ENCODE peak calls at places on chromosomes 2 and 18, in eight cellular contexts. One of them, this sample, is unnamed.

GRCh38 chr2:69559696-69560482 is 83.7 kb downstream of the AAK1 start:
- DNase-seq in uterus: no peak
- DNase-seq in right lobe of liver: no peak
- DNase-seq in GM23338: peak
- DNase-seq in GM23248: peak
- DNase-seq in tibial nerve: no peak
- DNase-seq in body of pancreas: peak
- DNase-seq in Panc1: peak
- DNase-seq in this sample: no peak

GRCh38 chr2:42792583-42793313 is at the start of gene HAAO:
- DNase-seq in uterus: peak
- DNase-seq in right lobe of liver: peak
- DNase-seq in GM23338: peak
- DNase-seq in GM23248: peak
- DNase-seq in tibial nerve: no peak
- DNase-seq in body of pancreas: peak
- DNase-seq in Panc1: no peak
- DNase-seq in this sample: no peak

GRCh38 chr2:26647981-26648380 is 6.8 kb upstream of the CIB4 start:
- DNase-seq in uterus: no peak
- DNase-seq in right lobe of liver: no peak
- DNase-seq in GM23338: no peak
- DNase-seq in GM23248: no peak
- DNase-seq in tibial nerve: no peak
- DNase-seq in body of pancreas: no peak
- DNase-seq in Panc1: no peak
- DNase-seq in this sample: no peak

GRCh38 chr2:216989335-216990129 is 129.7 kb upstream of the TNP1 start:
- DNase-seq in uterus: no peak
- DNase-seq in right lobe of liver: no peak
- DNase-seq in GM23338: no peak
- DNase-seq in GM23248: peak
- DNase-seq in tibial nerve: no peak
- DNase-seq in body of pancreas: no peak
- DNase-seq in Panc1: no peak
- DNase-seq in this sample: no peak

GRCh38 chr2:28359222-28360065 is 33.2 kb upstream of the FOSL2 start:
- DNase-seq in uterus: no peak
- DNase-seq in right lobe of liver: no peak
- DNase-seq in GM23338: no peak
- DNase-seq in GM23248: no peak
- DNase-seq in tibial nerve: no peak
- DNase-seq in body of pancreas: peak
- DNase-seq in Panc1: peak
- DNase-seq in this sample: peak

GRCh38 chr2:149989447-149990063 is 402.0 kb upstream of the MMADHC start:
- DNase-seq in uterus: no peak
- DNase-seq in right lobe of liver: peak
- DNase-seq in GM23338: no peak
- DNase-seq in GM23248: peak
- DNase-seq in tibial nerve: no peak
- DNase-seq in body of pancreas: peak
- DNase-seq in Panc1: peak
- DNase-seq in this sample: no peak

GRCh38 chr18:37218022-37218590 is 347.5 kb downstream of the CELF4 start:
- DNase-seq in uterus: no peak
- DNase-seq in right lobe of liver: no peak
- DNase-seq in GM23338: peak
- DNase-seq in GM23248: no peak
- DNase-seq in tibial nerve: no peak
- DNase-seq in body of pancreas: no peak
- DNase-seq in Panc1: no peak
- DNase-seq in this sample: no peak

GRCh38 chr2:141201161-141201560 is 929.7 kb downstream of the LRP1B start:
- DNase-seq in uterus: no peak
- DNase-seq in right lobe of liver: no peak
- DNase-seq in GM23338: no peak
- DNase-seq in GM23248: no peak
- DNase-seq in tibial nerve: no peak
- DNase-seq in body of pancreas: no peak
- DNase-seq in Panc1: no peak
- DNase-seq in this sample: no peak

GRCh38 chr2:2871480-2872308 is 505.9 kb downstream of the EIPR1 start:
- DNase-seq in uterus: no peak
- DNase-seq in right lobe of liver: peak
- DNase-seq in GM23338: no peak
- DNase-seq in GM23248: no peak
- DNase-seq in tibial nerve: no peak
- DNase-seq in body of pancreas: no peak
- DNase-seq in Panc1: no peak
- DNase-seq in this sample: no peak

GRCh38 chr18:58205087-58205779 is 161.2 kb downstream of the NEDD4L start:
- DNase-seq in uterus: peak
- DNase-seq in right lobe of liver: no peak
- DNase-seq in GM23338: no peak
- DNase-seq in GM23248: peak
- DNase-seq in tibial nerve: no peak
- DNase-seq in body of pancreas: peak
- DNase-seq in Panc1: no peak
- DNase-seq in this sample: no peak

GRCh38 chr2:144801766-144802165 is 281.8 kb upstream of the ZEB2 start:
- DNase-seq in uterus: no peak
- DNase-seq in right lobe of liver: no peak
- DNase-seq in GM23338: peak
- DNase-seq in GM23248: peak
- DNase-seq in tibial nerve: no peak
- DNase-seq in body of pancreas: no peak
- DNase-seq in Panc1: no peak
- DNase-seq in this sample: no peak

GRCh38 chr2:149050188-149050587 is 11.7 kb downstream of the LYPD6B start:
- DNase-seq in uterus: no peak
- DNase-seq in right lobe of liver: no peak
- DNase-seq in GM23338: no peak
- DNase-seq in GM23248: peak
- DNase-seq in tibial nerve: no peak
- DNase-seq in body of pancreas: no peak
- DNase-seq in Panc1: no peak
- DNase-seq in this sample: no peak

GRCh38 chr2:135590594-135591290 is 59.5 kb downstream of the R3HDM1 start:
- DNase-seq in uterus: no peak
- DNase-seq in right lobe of liver: no peak
- DNase-seq in GM23338: no peak
- DNase-seq in GM23248: no peak
- DNase-seq in tibial nerve: no peak
- DNase-seq in body of pancreas: no peak
- DNase-seq in Panc1: no peak
- DNase-seq in this sample: no peak

GRCh38 chr2:177244244-177244771 is 20.2 kb downstream of the NFE2L2 start:
- DNase-seq in uterus: no peak
- DNase-seq in right lobe of liver: no peak
- DNase-seq in GM23338: no peak
- DNase-seq in GM23248: peak
- DNase-seq in tibial nerve: no peak
- DNase-seq in body of pancreas: no peak
- DNase-seq in Panc1: no peak
- DNase-seq in this sample: no peak

GRCh38 chr2:177241771-177242135 is 22.8 kb downstream of the NFE2L2 start:
- DNase-seq in uterus: no peak
- DNase-seq in right lobe of liver: no peak
- DNase-seq in GM23338: no peak
- DNase-seq in GM23248: peak
- DNase-seq in tibial nerve: no peak
- DNase-seq in body of pancreas: no peak
- DNase-seq in Panc1: no peak
- DNase-seq in this sample: no peak

GRCh38 chr2:177243476-177243875 is 21.1 kb downstream of the NFE2L2 start:
- DNase-seq in uterus: no peak
- DNase-seq in right lobe of liver: no peak
- DNase-seq in GM23338: no peak
- DNase-seq in GM23248: peak
- DNase-seq in tibial nerve: no peak
- DNase-seq in body of pancreas: no peak
- DNase-seq in Panc1: no peak
- DNase-seq in this sample: no peak

GRCh38 chr2:177242136-177242987 is 22.2 kb downstream of the NFE2L2 start:
- DNase-seq in uterus: no peak
- DNase-seq in right lobe of liver: no peak
- DNase-seq in GM23338: no peak
- DNase-seq in GM23248: peak
- DNase-seq in tibial nerve: peak
- DNase-seq in body of pancreas: peak
- DNase-seq in Panc1: peak
- DNase-seq in this sample: no peak

GRCh38 chr2:177243073-177243472 is 21.5 kb downstream of the NFE2L2 start:
- DNase-seq in uterus: no peak
- DNase-seq in right lobe of liver: no peak
- DNase-seq in GM23338: no peak
- DNase-seq in GM23248: no peak
- DNase-seq in tibial nerve: no peak
- DNase-seq in body of pancreas: no peak
- DNase-seq in Panc1: no peak
- DNase-seq in this sample: no peak
- H3K27ac ChIP-seq in uterus: peak
- H3K27ac ChIP-seq in right lobe of liver: peak
- H3K27ac ChIP-seq in GM23338: peak
- H3K27ac ChIP-seq in GM23248: peak
- H3K27ac ChIP-seq in tibial nerve: peak
- H3K27ac ChIP-seq in body of pancreas: peak
- H3K27ac ChIP-seq in Panc1: peak
- H3K27ac ChIP-seq in this sample: peak

DNA sequence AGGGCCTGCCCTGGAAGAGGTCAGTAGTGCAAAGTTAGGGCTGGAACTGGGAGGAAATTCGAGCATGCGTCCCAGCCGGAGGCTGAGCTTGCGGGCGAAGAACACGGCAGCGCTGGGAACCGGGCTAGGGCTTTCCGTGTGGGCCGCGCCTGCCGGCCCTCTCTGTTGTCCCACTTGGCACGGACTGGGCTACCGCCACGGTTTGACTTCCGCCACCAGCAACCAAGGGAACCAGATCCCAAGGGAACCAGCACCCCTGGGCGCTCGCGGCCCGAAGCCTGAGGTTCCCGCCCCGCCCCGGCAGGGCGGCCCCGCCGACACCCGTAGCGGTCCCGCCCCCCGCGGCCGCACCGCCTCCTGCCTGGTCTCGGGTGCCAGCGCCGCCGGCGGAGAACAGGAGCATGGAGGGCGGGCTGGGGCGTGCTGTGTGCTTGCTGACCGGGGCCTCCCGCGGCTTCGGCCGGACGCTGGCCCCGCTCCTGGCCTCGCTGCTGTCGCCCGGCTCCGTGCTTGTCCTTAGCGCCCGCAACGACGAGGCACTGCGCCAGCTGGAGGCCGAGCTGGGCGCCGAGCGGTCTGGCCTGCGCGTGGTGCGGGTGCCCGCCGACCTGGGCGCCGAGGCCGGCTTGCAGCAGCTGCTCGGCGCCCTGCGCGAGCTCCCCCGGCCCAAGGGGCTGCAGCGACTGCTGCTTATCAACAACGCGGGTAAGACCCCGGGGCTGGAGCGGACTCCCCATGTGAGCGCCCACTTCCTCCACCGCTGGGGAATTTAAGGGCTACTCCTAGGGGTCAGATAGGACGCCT is at the start of gene SPR:
- DNase-seq in uterus: peak
- DNase-seq in right lobe of liver: peak
- DNase-seq in GM23338: peak
- DNase-seq in GM23248: peak
- DNase-seq in tibial nerve: peak
- DNase-seq in body of pancreas: peak
- DNase-seq in Panc1: no peak
- DNase-seq in this sample: peak
- H3K27ac ChIP-seq in uterus: peak
- H3K27ac ChIP-seq in right lobe of liver: peak
- H3K27ac ChIP-seq in GM23338: no peak
- H3K27ac ChIP-seq in GM23248: peak
- H3K27ac ChIP-seq in tibial nerve: peak
- H3K27ac ChIP-seq in body of pancreas: peak
- H3K27ac ChIP-seq in Panc1: peak
- H3K27ac ChIP-seq in this sample: peak

GRCh38 chr2:204664708-204665121 is 119.4 kb downstream of the PARD3B start:
- DNase-seq in uterus: no peak
- DNase-seq in right lobe of liver: no peak
- DNase-seq in GM23338: peak
- DNase-seq in GM23248: peak
- DNase-seq in tibial nerve: no peak
- DNase-seq in body of pancreas: no peak
- DNase-seq in Panc1: no peak
- DNase-seq in this sample: no peak

GRCh38 chr2:204665244-204665643 is 120.0 kb downstream of the PARD3B start:
- DNase-seq in uterus: no peak
- DNase-seq in right lobe of liver: no peak
- DNase-seq in GM23338: peak
- DNase-seq in GM23248: peak
- DNase-seq in tibial nerve: no peak
- DNase-seq in body of pancreas: no peak
- DNase-seq in Panc1: no peak
- DNase-seq in this sample: no peak

GRCh38 chr2:204662956-204663355 is 117.7 kb downstream of the PARD3B start:
- DNase-seq in uterus: no peak
- DNase-seq in right lobe of liver: no peak
- DNase-seq in GM23338: no peak
- DNase-seq in GM23248: no peak
- DNase-seq in tibial nerve: no peak
- DNase-seq in body of pancreas: no peak
- DNase-seq in Panc1: no peak
- DNase-seq in this sample: no peak

GRCh38 chr2:204665771-204666170 is 120.5 kb downstream of the PARD3B start:
- DNase-seq in uterus: no peak
- DNase-seq in right lobe of liver: no peak
- DNase-seq in GM23338: no peak
- DNase-seq in GM23248: peak
- DNase-seq in tibial nerve: no peak
- DNase-seq in body of pancreas: no peak
- DNase-seq in Panc1: no peak
- DNase-seq in this sample: no peak

GRCh38 chr2:204663816-204664421 is 118.6 kb downstream of the PARD3B start:
- DNase-seq in uterus: no peak
- DNase-seq in right lobe of liver: no peak
- DNase-seq in GM23338: no peak
- DNase-seq in GM23248: no peak
- DNase-seq in tibial nerve: no peak
- DNase-seq in body of pancreas: no peak
- DNase-seq in Panc1: no peak
- DNase-seq in this sample: no peak
- H3K27ac ChIP-seq in uterus: no peak
- H3K27ac ChIP-seq in right lobe of liver: no peak
- H3K27ac ChIP-seq in GM23338: no peak
- H3K27ac ChIP-seq in GM23248: peak
- H3K27ac ChIP-seq in tibial nerve: peak
- H3K27ac ChIP-seq in body of pancreas: peak
- H3K27ac ChIP-seq in Panc1: no peak
- H3K27ac ChIP-seq in this sample: no peak

DNA sequence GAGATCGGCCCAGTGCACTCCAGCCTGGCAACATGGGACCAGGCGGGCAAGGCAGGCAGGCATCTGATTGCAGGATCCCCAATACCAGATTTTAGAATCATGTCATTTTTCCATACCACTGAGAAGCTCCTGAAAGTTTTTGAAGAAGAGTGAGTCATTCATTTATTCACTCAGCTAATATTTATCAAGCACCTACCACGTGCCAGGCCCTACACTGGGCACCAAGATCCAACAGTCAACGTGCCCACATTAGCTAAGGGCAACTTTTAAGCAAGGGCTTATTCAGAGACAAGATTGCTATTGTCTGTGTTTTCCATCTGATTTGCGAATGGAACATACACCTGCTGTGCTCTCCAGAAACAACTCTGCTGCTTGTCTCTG is 126.8 kb upstream of the LGALSL start:
- DNase-seq in uterus: no peak
- DNase-seq in right lobe of liver: no peak
- DNase-seq in GM23338: no peak
- DNase-seq in GM23248: no peak
- DNase-seq in tibial nerve: no peak
- DNase-seq in body of pancreas: no peak
- DNase-seq in Panc1: no peak
- DNase-seq in this sample: no peak
- H3K27ac ChIP-seq in uterus: peak
- H3K27ac ChIP-seq in right lobe of liver: no peak
- H3K27ac ChIP-seq in GM23338: no peak
- H3K27ac ChIP-seq in GM23248: no peak
- H3K27ac ChIP-seq in tibial nerve: peak
- H3K27ac ChIP-seq in body of pancreas: no peak
- H3K27ac ChIP-seq in Panc1: no peak
- H3K27ac ChIP-seq in this sample: peak

This sample was measured in substantia nigra.